ENCODE peak calls at places on chromosome 12, in five cellular contexts. One of them, this sample, is unnamed.

GRCh38 chr12:10562306-10562933 is 51.0 kb downstream of the MAGOHB start:
- DNase-seq in astrocyte of the hippocampus: peak; percentile 58
- DNase-seq in uterus: no peak
- DNase-seq in NCI-H1436: peak; percentile 4
- DNase-seq in activated CD4-positive, CD25-positive, alpha-beta regulatory T cell: no peak
- DNase-seq in this sample: peak; percentile 62

GRCh38 chr12:113896194-113896593 is 69.9 kb downstream of the RBM19 start:
- DNase-seq in astrocyte of the hippocampus: no peak
- DNase-seq in uterus: no peak
- DNase-seq in NCI-H1436: no peak
- DNase-seq in activated CD4-positive, CD25-positive, alpha-beta regulatory T cell: no peak
- DNase-seq in this sample: no peak

GRCh38 chr12:11897923-11898322 is 172.8 kb upstream of the BCL2L14 start:
- DNase-seq in astrocyte of the hippocampus: no peak
- DNase-seq in uterus: no peak
- DNase-seq in NCI-H1436: no peak
- DNase-seq in activated CD4-positive, CD25-positive, alpha-beta regulatory T cell: no peak
- DNase-seq in this sample: no peak

GRCh38 chr12:40693503-40693863 is 1.2 kb downstream of the CNTN1 start:
- DNase-seq in astrocyte of the hippocampus: peak; percentile 4
- DNase-seq in uterus: peak; percentile 24
- DNase-seq in NCI-H1436: no peak
- DNase-seq in activated CD4-positive, CD25-positive, alpha-beta regulatory T cell: no peak
- DNase-seq in this sample: no peak

GRCh38 chr12:12224240-12224940 is 42.5 kb downstream of the LRP6 start:
- DNase-seq in astrocyte of the hippocampus: peak; percentile 41
- DNase-seq in uterus: no peak
- DNase-seq in NCI-H1436: no peak
- DNase-seq in activated CD4-positive, CD25-positive, alpha-beta regulatory T cell: no peak
- DNase-seq in this sample: no peak

GRCh38 chr12:26963413-26963812 is 25.1 kb downstream of the FGFR1OP2 start:
- DNase-seq in astrocyte of the hippocampus: no peak
- DNase-seq in uterus: no peak
- DNase-seq in NCI-H1436: no peak
- DNase-seq in activated CD4-positive, CD25-positive, alpha-beta regulatory T cell: no peak
- DNase-seq in this sample: no peak

GRCh38 chr12:71392521-71393145 is 47.0 kb upstream of the LGR5 start:
- DNase-seq in astrocyte of the hippocampus: peak; percentile 73
- DNase-seq in uterus: no peak
- DNase-seq in NCI-H1436: peak; percentile 43
- DNase-seq in activated CD4-positive, CD25-positive, alpha-beta regulatory T cell: no peak
- DNase-seq in this sample: peak; percentile 81

GRCh38 chr12:45415393-45415817 is 199.5 kb downstream of the ANO6 start:
- DNase-seq in astrocyte of the hippocampus: peak; percentile 92
- DNase-seq in uterus: peak; percentile 32
- DNase-seq in NCI-H1436: no peak
- DNase-seq in activated CD4-positive, CD25-positive, alpha-beta regulatory T cell: no peak
- DNase-seq in this sample: peak; percentile 93

GRCh38 chr12:107361970-107362369 is 268.6 kb upstream of the CRY1 start:
- DNase-seq in astrocyte of the hippocampus: no peak
- DNase-seq in uterus: no peak
- DNase-seq in NCI-H1436: no peak
- DNase-seq in activated CD4-positive, CD25-positive, alpha-beta regulatory T cell: no peak
- DNase-seq in this sample: no peak

GRCh38 chr12:110733089-110733715 is 9.5 kb downstream of the PPP1CC start:
- DNase-seq in astrocyte of the hippocampus: peak; percentile 51
- DNase-seq in uterus: no peak
- DNase-seq in NCI-H1436: no peak
- DNase-seq in activated CD4-positive, CD25-positive, alpha-beta regulatory T cell: no peak
- DNase-seq in this sample: peak; percentile 67

GRCh38 chr12:111482464-111482863 is 76.7 kb downstream of the SH2B3 start:
- DNase-seq in astrocyte of the hippocampus: no peak
- DNase-seq in uterus: no peak
- DNase-seq in NCI-H1436: no peak
- DNase-seq in activated CD4-positive, CD25-positive, alpha-beta regulatory T cell: no peak
- DNase-seq in this sample: no peak

GRCh38 chr12:1234073-1234472 is 243.1 kb downstream of the ERC1 start:
- DNase-seq in astrocyte of the hippocampus: peak; percentile 58
- DNase-seq in uterus: no peak
- DNase-seq in NCI-H1436: no peak
- DNase-seq in activated CD4-positive, CD25-positive, alpha-beta regulatory T cell: no peak
- DNase-seq in this sample: no peak

GRCh38 chr12:96034631-96035282 is 630 bp downstream of the LTA4H start:
- DNase-seq in astrocyte of the hippocampus: peak; percentile 68
- DNase-seq in uterus: peak; percentile 17
- DNase-seq in NCI-H1436: no peak
- DNase-seq in activated CD4-positive, CD25-positive, alpha-beta regulatory T cell: no peak
- DNase-seq in this sample: peak; percentile 46

GRCh38 chr12:72829838-72830237 is 557.7 kb downstream of the TRHDE start:
- DNase-seq in astrocyte of the hippocampus: peak; percentile 0
- DNase-seq in uterus: no peak
- DNase-seq in NCI-H1436: no peak
- DNase-seq in activated CD4-positive, CD25-positive, alpha-beta regulatory T cell: no peak
- DNase-seq in this sample: no peak

GRCh38 chr12:27821259-27821973 is 41.4 kb upstream of the MANSC4 start:
- DNase-seq in astrocyte of the hippocampus: peak; percentile 88
- DNase-seq in uterus: peak; percentile 21
- DNase-seq in NCI-H1436: peak; percentile 43
- DNase-seq in activated CD4-positive, CD25-positive, alpha-beta regulatory T cell: no peak
- DNase-seq in this sample: peak; percentile 89

GRCh38 chr12:3224530-3224903 is 147.3 kb downstream of the TSPAN9 start:
- DNase-seq in astrocyte of the hippocampus: no peak
- DNase-seq in uterus: no peak
- DNase-seq in NCI-H1436: no peak
- DNase-seq in activated CD4-positive, CD25-positive, alpha-beta regulatory T cell: no peak
- DNase-seq in this sample: no peak

GRCh38 chr12:116360579-116361403 is 83.3 kb upstream of the MED13L start:
- DNase-seq in astrocyte of the hippocampus: no peak
- DNase-seq in uterus: no peak
- DNase-seq in NCI-H1436: no peak
- DNase-seq in activated CD4-positive, CD25-positive, alpha-beta regulatory T cell: no peak
- DNase-seq in this sample: no peak

GRCh38 chr12:66960704-66961690 is 282.1 kb upstream of the GRIP1 start:
- DNase-seq in astrocyte of the hippocampus: peak; percentile 11
- DNase-seq in uterus: no peak
- DNase-seq in NCI-H1436: no peak
- DNase-seq in activated CD4-positive, CD25-positive, alpha-beta regulatory T cell: no peak
- DNase-seq in this sample: no peak

GRCh38 chr12:48119834-48120195 is 651 bp downstream of the PFKM start:
- DNase-seq in astrocyte of the hippocampus: peak; percentile 43
- DNase-seq in uterus: no peak
- DNase-seq in NCI-H1436: no peak
- DNase-seq in activated CD4-positive, CD25-positive, alpha-beta regulatory T cell: no peak
- DNase-seq in this sample: no peak

GRCh38 chr12:76587428-76588178 is 28.0 kb upstream of the OSBPL8 start:
- DNase-seq in astrocyte of the hippocampus: no peak
- DNase-seq in uterus: no peak
- DNase-seq in NCI-H1436: no peak
- DNase-seq in activated CD4-positive, CD25-positive, alpha-beta regulatory T cell: no peak
- DNase-seq in this sample: no peak

GRCh38 chr12:80262372-80263170 is 163.2 kb downstream of the OTOGL start:
- DNase-seq in astrocyte of the hippocampus: no peak
- DNase-seq in uterus: no peak
- DNase-seq in NCI-H1436: no peak
- DNase-seq in activated CD4-positive, CD25-positive, alpha-beta regulatory T cell: no peak
- DNase-seq in this sample: peak; percentile 24

GRCh38 chr12:132067182-132067581 is 76.9 kb downstream of the DDX51 start:
- DNase-seq in astrocyte of the hippocampus: no peak
- DNase-seq in uterus: no peak
- DNase-seq in NCI-H1436: no peak
- DNase-seq in activated CD4-positive, CD25-positive, alpha-beta regulatory T cell: no peak
- DNase-seq in this sample: no peak

GRCh38 chr12:112169966-112170365 is 44.6 kb downstream of the TRAFD1 start:
- DNase-seq in astrocyte of the hippocampus: no peak
- DNase-seq in uterus: no peak
- DNase-seq in NCI-H1436: no peak
- DNase-seq in activated CD4-positive, CD25-positive, alpha-beta regulatory T cell: no peak
- DNase-seq in this sample: no peak

GRCh38 chr12:111616177-111616623 is 17.1 kb upstream of the ATXN2 start:
- DNase-seq in astrocyte of the hippocampus: no peak
- DNase-seq in uterus: peak; percentile 22
- DNase-seq in NCI-H1436: no peak
- DNase-seq in activated CD4-positive, CD25-positive, alpha-beta regulatory T cell: no peak
- DNase-seq in this sample: no peak

GRCh38 chr12:130977046-130977758 is 23.5 kb downstream of the ADGRD1 start:
- DNase-seq in astrocyte of the hippocampus: no peak
- DNase-seq in uterus: no peak
- DNase-seq in NCI-H1436: no peak
- DNase-seq in activated CD4-positive, CD25-positive, alpha-beta regulatory T cell: no peak
- DNase-seq in this sample: no peak

GRCh38 chr12:1507308-1507707 is 87.1 kb downstream of the FBXL14 start:
- DNase-seq in astrocyte of the hippocampus: no peak
- DNase-seq in uterus: no peak
- DNase-seq in NCI-H1436: no peak
- DNase-seq in activated CD4-positive, CD25-positive, alpha-beta regulatory T cell: no peak
- DNase-seq in this sample: no peak